ENCODE peak calls at places on chromosomes 1 and 21, in eight cellular contexts. R is WTC11, H is GM06990, T is colonic mucosa, F is sigmoid colon, W is mucosa of descending colon, I is lower leg skin, N is type B pancreatic cell. O is an unnamed sample.

GRCh38 chr1:16459503-16459902 is 19.0 kb downstream of the NECAP2 start:
- DNase-seq in R (no peak), N (no peak), W (no peak), I (no peak), T (no peak), F (no peak), H (no peak), O (no peak)

GRCh38 chr21:33007747-33008146 is 18.0 kb upstream of the OLIG2 start:
- DNase-seq in W (no peak), F (no peak), N (no peak), H (no peak), R (no peak), T (no peak), I (no peak), O (peak)

GRCh38 chr1:164673584-164674214 is 114.7 kb downstream of the PBX1 start:
- DNase-seq in H (no peak), I (no peak), T (no peak), R (peak), F (no peak), N (no peak), W (no peak), O (no peak)

GRCh38 chr1:228415853-228416216 is 826 bp downstream of the TRIM17 start:
- DNase-seq in H (no peak), T (no peak), I (no peak), R (no peak), N (no peak), F (no peak), W (no peak), O (no peak)

GRCh38 chr21:31566061-31566460 is 93.4 kb upstream of the SOD1 start:
- DNase-seq in T (no peak), N (no peak), F (no peak), I (no peak), R (no peak), H (no peak), W (no peak), O (no peak)

GRCh38 chr1:221039616-221040015 is 160.4 kb downstream of the HLX start:
- DNase-seq in I (no peak), F (no peak), N (no peak), W (no peak), R (no peak), T (no peak), H (no peak), O (no peak)

GRCh38 chr21:45555557-45556301 is 13.5 kb upstream of the SLC19A1 start:
- DNase-seq in W (peak), N (no peak), F (peak), I (no peak), T (peak), H (no peak), R (peak), O (no peak)

GRCh38 chr1:44851308-44851707 is 8.3 kb upstream of the PTCH2 start:
- DNase-seq in H (no peak), F (no peak), I (no peak), R (no peak), W (no peak), T (no peak), N (no peak), O (no peak)

GRCh38 chr1:2544875-2545638 is 11.1 kb upstream of the TNFRSF14 start:
- DNase-seq in I (no peak), R (no peak), W (peak), N (no peak), F (no peak), H (no peak), T (no peak), O (no peak)

GRCh38 chr1:92705456-92705855 is 79.5 kb downstream of the EVI5 start:
- DNase-seq in W (no peak), H (no peak), F (no peak), N (no peak), I (no peak), T (no peak), R (no peak), O (no peak)

GRCh38 chr1:209404577-209404976 is 178.9 kb upstream of the CAMK1G start:
- DNase-seq in F (no peak), N (no peak), W (no peak), I (no peak), T (no peak), H (no peak), R (no peak), O (no peak)

GRCh38 chr1:163570061-163570460 is 248.3 kb downstream of the NUF2 start:
- DNase-seq in T (no peak), R (no peak), I (no peak), F (no peak), W (no peak), N (no peak), H (no peak), O (no peak)

GRCh38 chr1:67674260-67675011 is 10.6 kb upstream of the GADD45A start:
- DNase-seq in W (no peak), I (peak), R (no peak), T (no peak), H (no peak), N (no peak), F (peak), O (no peak)

GRCh38 chr1:95035536-95035935 is 37.2 kb downstream of the ALG14 start:
- DNase-seq in W (no peak), I (no peak), H (no peak), T (no peak), F (no peak), R (no peak), N (no peak), O (no peak)

GRCh38 chr1:27366411-27367159 is at the start of gene MAP3K6:
- DNase-seq in H (no peak), R (peak), W (peak), I (peak), F (peak), T (peak), N (no peak), O (peak)

GRCh38 chr1:114352797-114353196 is 158.2 kb downstream of the TRIM33 start:
- DNase-seq in N (peak), F (no peak), T (no peak), R (no peak), W (no peak), H (no peak), I (no peak), O (peak)
- TF ChIP-seq CTCF in N (no peak), F (no peak), T (no peak), R (no peak), W (no peak), H (no peak), I (no peak), O (no peak)

DNA sequence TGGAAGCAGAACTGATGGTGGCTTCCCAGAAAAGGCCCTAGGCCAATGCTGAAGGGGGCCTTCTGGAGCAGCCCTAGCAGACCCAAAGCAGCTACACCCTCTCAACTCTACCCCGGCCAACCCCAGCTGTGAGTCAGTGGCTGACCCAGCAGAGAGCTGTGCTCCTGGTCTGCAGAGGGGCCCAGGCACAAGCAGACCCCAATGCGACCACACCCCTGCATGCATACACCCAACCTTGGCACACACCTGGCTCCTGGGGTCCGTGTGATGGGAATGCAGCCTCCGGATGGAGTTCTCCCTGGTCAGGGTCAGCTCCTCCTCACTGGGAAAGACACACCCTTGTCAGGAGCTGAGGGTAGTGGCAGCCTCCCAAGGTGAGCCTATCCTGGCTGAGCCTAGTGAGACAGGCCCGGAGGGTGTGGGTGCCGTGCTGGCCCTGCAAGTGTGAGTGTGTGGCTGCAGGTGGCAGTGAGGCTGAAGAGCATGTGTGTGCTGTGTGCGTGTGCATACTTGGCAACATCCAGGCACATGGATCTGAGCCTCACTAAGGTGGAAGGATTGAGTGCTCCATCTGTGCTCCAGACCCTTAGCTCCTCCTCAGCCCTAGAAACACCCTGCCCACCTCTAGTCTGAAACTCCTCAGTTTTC is 3.9 kb upstream of the ARHGAP30 start:
- DNase-seq in W (peak), H (no peak), R (no peak), I (peak), F (no peak), N (no peak), T (peak), O (no peak)
- TF ChIP-seq CTCF in W (no peak), H (no peak), R (no peak), I (no peak), F (no peak), N (no peak), T (no peak), O (no peak)

GRCh38 chr1:30738670-30739559 is 15.5 kb upstream of the MATN1 start:
- DNase-seq in N (no peak), T (no peak), W (peak), R (no peak), F (no peak), I (no peak), H (no peak), O (no peak)

GRCh38 chr1:30735668-30736498 is 12.5 kb upstream of the MATN1 start:
- DNase-seq in R (no peak), H (no peak), T (no peak), W (no peak), N (no peak), I (no peak), F (no peak), O (no peak)

GRCh38 chr1:30737357-30738039 is 14.1 kb upstream of the MATN1 start:
- DNase-seq in W (peak), T (no peak), I (no peak), R (no peak), H (no peak), N (no peak), F (no peak), O (no peak)

GRCh38 chr1:30739601-30740000 is 16.2 kb upstream of the MATN1 start:
- DNase-seq in N (no peak), T (no peak), W (peak), H (no peak), I (no peak), F (no peak), R (no peak), O (no peak)

DNA sequence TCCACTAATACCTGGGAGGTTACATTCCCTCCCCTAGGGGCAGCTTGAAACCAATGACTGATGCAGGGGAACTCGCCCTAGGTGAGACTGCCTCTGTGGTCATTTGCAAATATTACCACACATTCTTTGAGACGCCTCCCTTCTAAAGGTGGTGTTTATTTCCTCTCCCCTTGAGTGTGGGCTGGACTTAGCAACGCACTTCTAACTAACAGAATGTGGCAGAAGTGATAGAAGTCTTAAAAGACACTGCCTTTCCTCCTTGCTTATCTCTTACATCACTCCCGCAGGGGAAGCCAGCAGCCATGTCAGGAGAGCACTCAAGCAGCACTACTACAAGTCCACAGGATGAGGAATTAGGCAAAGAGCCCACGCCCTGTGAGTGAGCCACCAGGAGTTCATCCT is 14.7 kb upstream of the MATN1 start:
- DNase-seq in N (no peak), F (no peak), H (no peak), I (no peak), T (no peak), R (no peak), W (peak), O (no peak)
- TF ChIP-seq CTCF in N (no peak), F (no peak), H (no peak), I (no peak), T (no peak), R (no peak), W (no peak), O (no peak)

DNA sequence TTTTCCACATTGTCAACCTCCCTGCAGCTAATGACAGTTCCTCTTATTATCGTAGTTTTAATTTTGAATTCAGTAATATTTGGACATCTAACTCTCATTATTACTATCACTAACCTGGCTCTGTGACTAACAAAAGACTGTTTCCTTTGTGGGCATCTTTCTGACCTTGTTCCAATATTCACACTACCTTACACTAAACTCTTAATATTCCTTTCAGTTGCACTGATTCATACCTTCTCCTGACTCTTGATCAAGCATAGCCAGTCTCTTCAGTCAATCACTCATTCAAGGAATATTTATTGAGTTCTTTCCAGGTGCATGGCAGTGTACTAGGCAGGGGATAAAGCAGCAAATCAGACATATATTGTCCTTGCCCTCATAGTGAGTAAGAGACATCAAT is 7.8 kb upstream of the CTNNBIP1 start:
- DNase-seq in T (no peak), I (no peak), W (no peak), H (no peak), F (no peak), R (no peak), N (no peak), O (no peak)
- TF ChIP-seq CTCF in T (no peak), I (no peak), W (no peak), H (no peak), F (no peak), R (no peak), N (no peak), O (no peak)